ENCODE peak calls at places on chromosomes 16 and 17, in eight cellular contexts. E, S, H, R, U, B, Z and F are unnamed samples.
A peak's percentile ranks its signal among the peaks of the same experiment; 100 is the strongest.

GRCh38 chr17:9982159-9982558 is 77.1 kb upstream of the RCVRN start:
- DNase-seq in E (no peak), H (no peak), Z (no peak), R (no peak), U (no peak), S (no peak), B (no peak), F (no peak)

GRCh38 chr16:84692451-84692850 is 7.3 kb upstream of the USP10 start:
- DNase-seq in E (no peak), R (peak; percentile 91), B (no peak), H (no peak), Z (no peak), U (no peak), S (no peak), F (no peak)

GRCh38 chr16:4064950-4065352 is 51.3 kb downstream of the ADCY9 start:
- DNase-seq in B (no peak), E (no peak), Z (no peak), H (no peak), U (no peak), S (no peak), R (no peak), F (no peak)

GRCh38 chr16:86702824-86703588 is 124.7 kb downstream of the FOXL1 start:
- DNase-seq in R (no peak), U (no peak), E (no peak), Z (no peak), H (no peak), S (no peak), B (no peak), F (no peak)

GRCh38 chr16:72621651-72622050 is 426.3 kb downstream of the ZFHX3 start:
- DNase-seq in B (no peak), H (no peak), U (no peak), Z (no peak), S (no peak), E (no peak), R (peak; percentile 10), F (no peak)

GRCh38 chr16:83245061-83245460 is 562.7 kb upstream of the HSBP1 start:
- DNase-seq in E (no peak), U (no peak), Z (no peak), H (no peak), R (peak; percentile 38), S (no peak), B (no peak), F (no peak)

GRCh38 chr17:61574542-61575351 is 16.3 kb downstream of the NACA2 start:
- DNase-seq in H (no peak), B (peak; percentile 38), Z (peak; percentile 61), R (peak; percentile 41), S (no peak), U (no peak), E (no peak), F (no peak)

GRCh38 chr17:12789976-12790805 is 893 bp downstream of the ARHGAP44 start:
- DNase-seq in S (no peak), Z (no peak), B (peak; percentile 45), R (no peak), U (peak; percentile 27), H (no peak), E (peak; percentile 66), F (no peak)

GRCh38 chr16:3671424-3671823 is 16.9 kb downstream of the DNASE1 start:
- DNase-seq in Z (no peak), S (no peak), H (no peak), R (no peak), E (no peak), U (no peak), B (no peak), F (no peak)

GRCh38 chr17:6444573-6445335 is 499 bp downstream of the PIMREG start:
- DNase-seq in B (no peak), U (no peak), E (no peak), S (no peak), R (no peak), Z (no peak), H (no peak), F (no peak)

GRCh38 chr16:24070851-24071250 is 185.3 kb upstream of the CACNG3 start:
- DNase-seq in H (no peak), R (peak; percentile 10), Z (peak; percentile 18), E (no peak), U (no peak), S (no peak), B (no peak), F (no peak)

GRCh38 chr16:4316103-4316731 is 350 bp downstream of the GLIS2 start:
- DNase-seq in H (no peak), B (no peak), E (peak; percentile 75), R (no peak), Z (no peak), S (no peak), U (no peak), F (no peak)

GRCh38 chr16:86343111-86343642 is 167.2 kb upstream of the FOXF1 start:
- DNase-seq in Z (peak; percentile 56), R (peak; percentile 85), H (peak; percentile 55), B (peak; percentile 50), E (no peak), S (peak; percentile 5), U (peak; percentile 42), F (no peak)

DNA sequence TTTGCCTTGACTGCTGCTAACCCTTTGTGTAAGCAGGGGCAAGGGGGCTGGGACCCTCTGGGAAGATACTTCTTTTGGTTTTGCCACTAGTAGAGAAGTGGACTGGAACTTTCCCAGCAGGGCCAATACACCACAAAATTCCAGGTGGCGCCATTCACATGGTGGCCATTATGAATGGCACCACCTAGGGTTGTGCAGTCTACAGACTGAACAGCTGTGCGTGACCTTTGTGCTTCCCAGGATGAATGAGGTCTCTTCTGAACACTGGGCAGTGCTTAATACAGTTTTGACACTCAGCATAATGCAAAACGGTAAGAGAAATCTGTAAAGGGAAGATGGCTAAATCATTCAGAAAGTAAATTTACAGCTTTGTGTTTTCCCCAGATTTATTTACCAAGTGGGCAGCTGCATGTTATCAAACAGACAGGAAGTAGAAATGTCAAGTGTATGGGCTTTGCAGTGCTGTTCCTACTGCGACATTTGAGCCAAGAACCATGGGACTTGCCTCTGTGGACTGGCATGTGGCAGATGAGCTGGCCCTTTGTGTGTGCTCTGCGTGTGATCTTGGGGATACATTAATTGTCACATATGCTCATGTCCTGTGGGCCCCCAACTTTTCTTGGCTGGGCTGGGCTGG is 9.2 kb downstream of the SYT17 start:
- DNase-seq in S (no peak), H (no peak), U (no peak), B (no peak), R (peak; percentile 9), Z (no peak), E (no peak), F (no peak)
- TF ChIP-seq CTCF in S (no peak), H (no peak), U (no peak), B (no peak), R (no peak), Z (peak; percentile 7), E (no peak), F (no peak)

DNA sequence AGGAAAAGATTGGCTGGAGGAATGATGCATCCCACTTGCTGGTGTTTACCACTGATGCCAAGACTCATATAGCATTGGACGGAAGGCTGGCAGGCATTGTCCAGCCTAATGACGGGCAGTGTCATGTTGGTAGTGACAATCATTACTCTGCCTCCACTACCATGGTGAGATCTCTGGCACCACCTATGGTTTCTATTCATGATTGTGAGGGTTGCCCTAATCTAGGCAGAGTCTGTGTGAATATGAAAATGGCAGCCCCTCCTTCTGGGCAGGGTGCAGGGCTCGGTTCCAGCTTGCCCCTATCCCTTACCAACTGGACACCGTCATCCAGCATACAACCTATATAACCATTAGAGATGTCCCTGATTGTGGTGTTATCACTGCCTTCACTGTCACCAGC is 33.4 kb downstream of the ITGB3 start:
- DNase-seq in S (no peak), R (no peak), H (no peak), Z (no peak), B (no peak), U (no peak), E (no peak), F (no peak)
- H3K4me3 ChIP-seq in S (no peak overlapping the region), R (no peak overlapping the region), H (no peak overlapping the region), Z (no peak overlapping the region), B (no peak overlapping the region), U (no peak overlapping the region), E (no peak overlapping the region), F (no peak overlapping the region)

DNA sequence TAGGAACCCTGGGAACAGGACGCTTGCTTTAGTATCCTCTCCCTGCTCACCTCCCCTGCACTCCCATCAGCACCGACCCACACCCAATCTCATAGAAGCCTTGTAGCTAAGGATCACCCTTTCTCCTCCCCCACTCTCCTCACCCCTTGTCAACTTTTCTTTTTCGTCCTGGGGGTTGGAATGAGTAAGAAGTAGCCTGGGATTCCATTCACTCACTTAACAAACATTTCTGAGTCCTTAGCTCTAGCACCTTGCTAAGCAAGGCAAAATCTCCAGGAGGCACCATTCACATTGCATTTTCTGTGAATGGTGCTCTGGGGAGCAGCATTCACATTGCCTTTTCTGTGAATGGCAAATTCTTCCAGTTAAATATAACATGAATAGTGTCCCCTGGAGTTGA is 1.1 kb upstream of the PGAP3 start:
- DNase-seq in S (no peak), Z (no peak), U (no peak), E (no peak), R (no peak), B (no peak), H (no peak), F (no peak)
- TF ChIP-seq CTCF in S (no peak), Z (no peak), U (no peak), E (no peak), R (no peak), B (no peak), H (no peak), F (peak; percentile 13)

GRCh38 chr17:32551186-32551955 is 64.6 kb downstream of the CDK5R1 start:
- DNase-seq in B (no peak), R (peak; percentile 35), Z (no peak), U (no peak), H (no peak), S (no peak), E (no peak), F (no peak)
- H3K4me3 ChIP-seq in B (no peak overlapping the region), R (no peak overlapping the region), Z (no peak overlapping the region), U (no peak overlapping the region), H (no peak overlapping the region), S (no peak overlapping the region), E (no peak overlapping the region), F (no peak overlapping the region)

GRCh38 chr16:89315791-89316581 is 98.5 kb downstream of the ZNF778 start:
- DNase-seq in B (peak; percentile 44), E (no peak), U (peak; percentile 34), H (no peak), S (no peak), Z (peak; percentile 37), R (peak; percentile 80), F (no peak)

GRCh38 chr16:89317101-89317671 is 99.7 kb downstream of the ZNF778 start:
- DNase-seq in Z (no peak), E (no peak), S (no peak), B (peak; percentile 66), H (no peak), R (no peak), U (no peak), F (no peak)

GRCh38 chr16:89315271-89315670 is 97.8 kb downstream of the ZNF778 start:
- DNase-seq in S (no peak), B (no peak), R (no peak), U (no peak), E (no peak), H (no peak), Z (no peak), F (no peak)

GRCh38 chr16:89317729-89318429 is 100.4 kb downstream of the ZNF778 start:
- DNase-seq in H (no peak), U (no peak), R (no peak), E (no peak), B (peak; percentile 55), Z (no peak), S (no peak), F (no peak)

GRCh38 chr16:89316701-89317100 is 99.2 kb downstream of the ZNF778 start:
- DNase-seq in B (no peak), S (no peak), R (no peak), U (no peak), Z (no peak), E (no peak), H (no peak), F (no peak)
- TF ChIP-seq CTCF in B (no peak), S (no peak), R (no peak), U (no peak), Z (no peak), E (no peak), H (no peak), F (no peak)